ENCODE peak calls at places on chromosomes 11 and 22, in five cellular contexts. G is GM12891; S is naive thymus-derived CD8-positive, alpha-beta T cell; E is heart left ventricle; A is aorta. U is an unnamed sample.

GRCh38 chr11:134559617-134559992 is 147.6 kb upstream of the B3GAT1 start:
- DNase-seq in G (no peak), S (no peak), E (no peak), A (no peak), U (peak)

GRCh38 chr11:82732734-82733443 is 775 bp downstream of the FAM181B start:
- DNase-seq in G (peak), S (no peak), E (no peak), A (peak), U (peak)

GRCh38 chr11:27995082-27995481 is 112.9 kb downstream of the KIF18A start:
- DNase-seq in G (no peak), S (no peak), E (no peak), A (no peak), U (no peak)

GRCh38 chr11:128691802-128692749 is 1.8 kb upstream of the FLI1 start:
- DNase-seq in G (peak), S (no peak), E (no peak), A (no peak), U (peak)

GRCh38 chr11:112281776-112282175 is 21.1 kb upstream of the PLET1 start:
- DNase-seq in G (no peak), S (no peak), E (no peak), A (no peak), U (no peak)

GRCh38 chr11:7251487-7251835 is 243 bp upstream of the SYT9 start:
- DNase-seq in G (no peak), S (no peak), E (no peak), A (no peak), U (no peak)

GRCh38 chr11:27898166-27898565 is 197.9 kb upstream of the BDNF start:
- DNase-seq in G (no peak), S (no peak), E (no peak), A (no peak), U (no peak)

GRCh38 chr22:17597217-17597616 is 31.3 kb downstream of the ATP6V1E1 start:
- DNase-seq in G (no peak), S (no peak), E (no peak), A (no peak), U (no peak)

GRCh38 chr11:108768964-108769363 is 104.1 kb downstream of the DDX10 start:
- DNase-seq in G (no peak), S (no peak), E (no peak), A (no peak), U (no peak)

U was measured in heart right ventricle.